ENCODE peak calls at places on chromosomes 13 and 19, in nine cellular contexts. Q is bronchial epithelial cell; L is NAMALWA; Y is H54; W is stimulated activated CD4-positive, alpha-beta T cell treated with anti-CD3 and anti-CD28 coated beads, Interleukin-1b, Interleukin-23, amount 100 ng/mL, for 4 hours; S is T follicular helper cell; X is NCI-H446; J is frontal cortex; F is NCI-H1694 treated with DMSO at 0.1 percent for 48 hours. A is an unnamed sample.

GRCh38 chr13:109821038-109821545 is 34.7 kb upstream of the IRS2 start:
- DNase-seq in Q (no peak), X (no peak), S (no peak), W (no peak), Y (no peak), F (no peak), J (no peak), L (no peak), A (no peak)

GRCh38 chr13:111846396-111847174 is 220.4 kb upstream of the SOX1 start:
- DNase-seq in S (no peak), X (no peak), Q (no peak), L (no peak), Y (no peak), F (no peak), J (no peak), W (no peak), A (no peak)

GRCh38 chr19:8441725-8442544 is 2.8 kb upstream of the HNRNPM start:
- DNase-seq in J (no peak), L (no peak), S (no peak), X (no peak), Y (no peak), F (no peak), Q (no peak), W (no peak), A (no peak)

GRCh38 chr19:35088514-35088913 is 27.1 kb upstream of the FXYD3 start:
- DNase-seq in Y (peak), X (peak), Q (peak), W (no peak), S (no peak), F (no peak), L (no peak), J (no peak), A (peak)

GRCh38 chr19:56933014-56933705 is 92.6 kb upstream of the PEG3 start:
- DNase-seq in Q (no peak), W (no peak), F (no peak), L (no peak), Y (no peak), J (no peak), X (no peak), S (no peak), A (no peak)

GRCh38 chr19:38841787-38842438 is 7.9 kb downstream of the HNRNPL start:
- DNase-seq in S (peak), Y (no peak), L (no peak), Q (no peak), F (no peak), X (no peak), J (no peak), W (no peak), A (no peak)

GRCh38 chr13:74904547-74904946 is 577.4 kb downstream of the TBC1D4 start:
- DNase-seq in L (no peak), W (no peak), F (no peak), X (no peak), Y (no peak), S (no peak), J (no peak), Q (no peak), A (no peak)

GRCh38 chr13:33174980-33175379 is 110.6 kb downstream of the STARD13 start:
- DNase-seq in F (no peak), X (no peak), L (no peak), J (no peak), Q (no peak), Y (no peak), S (no peak), W (no peak), A (no peak)

GRCh38 chr19:19372656-19373416 is 32.6 kb upstream of the GATAD2A start:
- DNase-seq in X (no peak), J (no peak), L (peak), F (no peak), S (peak), Q (peak), Y (peak), W (no peak), A (peak)

GRCh38 chr13:75432045-75432444 is 49.9 kb downstream of the TBC1D4 start:
- DNase-seq in Q (no peak), L (no peak), Y (no peak), X (no peak), J (no peak), W (no peak), S (no peak), F (no peak), A (no peak)

GRCh38 chr13:42762917-42763316 is 18.5 kb upstream of the FAM216B start:
- DNase-seq in Y (no peak), L (no peak), J (no peak), Q (peak), F (no peak), W (no peak), X (no peak), S (no peak), A (peak)

GRCh38 chr19:43511324-43511723 is 6.8 kb upstream of the PHLDB3 start:
- DNase-seq in J (no peak), X (no peak), W (no peak), F (no peak), S (no peak), L (no peak), Q (no peak), Y (no peak), A (no peak)

GRCh38 chr13:37966266-37966665 is 96.7 kb upstream of the TRPC4 start:
- DNase-seq in S (no peak), Y (no peak), Q (peak), W (no peak), J (no peak), F (no peak), X (no peak), L (no peak), A (no peak)

GRCh38 chr13:95494082-95494681 is 58.3 kb upstream of the CLDN10 start:
- DNase-seq in X (peak), W (peak), Q (peak), J (no peak), Y (peak), F (peak), L (peak), S (no peak), A (peak)

GRCh38 chr13:100254002-100254401 is 165.1 kb downstream of the PCCA start:
- DNase-seq in X (no peak), Q (no peak), W (no peak), F (no peak), J (no peak), L (no peak), S (no peak), Y (no peak), A (peak)

A was measured in MCF 10A.